ENCODE peak calls at places on chromosomes 3 and 15, in five cellular contexts. D is heart right ventricle; Q is fibroblast of lung; G is tibial artery; L is naive thymus-derived CD4-positive, alpha-beta T cell. Z is an unnamed sample.

GRCh38 chr15:59313703-59314332 is 58.9 kb downstream of the MYO1E start:
- DNase-seq in Q (peak; percentile 83), L (no peak), G (peak; percentile 91), D (peak; percentile 63), Z (peak; percentile 94)

GRCh38 chr3:185280572-185281365 is 26.9 kb upstream of the EHHADH start:
- DNase-seq in G (no peak), L (no peak), D (no peak), Q (peak; percentile 60), Z (no peak)

GRCh38 chr3:102060814-102061213 is 211.5 kb downstream of the NFKBIZ start:
- DNase-seq in Q (no peak), D (no peak), G (no peak), L (no peak), Z (no peak)

GRCh38 chr3:138188013-138188352 is 882 bp downstream of the ARMC8 start:
- DNase-seq in L (peak; percentile 19), G (peak; percentile 40), Q (peak; percentile 64), D (no peak), Z (no peak)

GRCh38 chr3:28502555-28502954 is 153.9 kb upstream of the AZI2 start:
- DNase-seq in G (no peak), Q (no peak), L (no peak), D (no peak), Z (no peak)

GRCh38 chr15:61084944-61085367 is 144.1 kb downstream of the RORA start:
- DNase-seq in L (no peak), Q (no peak), D (peak; percentile 15), G (no peak), Z (no peak)

GRCh38 chr15:28098766-28099554 is at the start of gene OCA2:
- DNase-seq in D (peak; percentile 70), L (peak; percentile 47), G (peak; percentile 48), Q (peak; percentile 50), Z (peak; percentile 61)

GRCh38 chr3:181691951-181692849 is 19.5 kb upstream of the SOX2 start:
- DNase-seq in G (no peak), D (no peak), L (no peak), Q (no peak), Z (no peak)

GRCh38 chr3:60598668-60599067 is 652.6 kb downstream of the FHIT start:
- DNase-seq in L (no peak), G (no peak), D (no peak), Q (no peak), Z (no peak)

GRCh38 chr3:127701281-127701792 is 28.6 kb downstream of the ABTB1 start:
- DNase-seq in G (no peak), Q (no peak), D (peak; percentile 68), L (no peak), Z (no peak)

GRCh38 chr3:194750409-194750808 is 64.7 kb downstream of the FAM43A start:
- DNase-seq in G (no peak), D (no peak), Q (no peak), L (no peak), Z (no peak)

GRCh38 chr3:178203650-178204049 is 332.6 kb upstream of the KCNMB2 start:
- DNase-seq in Q (no peak), G (no peak), L (no peak), D (no peak), Z (no peak)

GRCh38 chr3:98732239-98733054 is 30.7 kb upstream of the ST3GAL6 start:
- DNase-seq in D (peak; percentile 59), L (no peak), Q (peak; percentile 35), G (peak; percentile 53), Z (peak; percentile 61)

GRCh38 chr3:142026333-142026732 is 123.0 kb downstream of the TFDP2 start:
- DNase-seq in L (no peak), Q (no peak), D (no peak), G (no peak), Z (no peak)
- H3K4me1 ChIP-seq in L (no peaks in the 10 kb centered on the region), Q (no peaks in the 10 kb centered on the region), D (peaks cover 34% of the 10 kb centered on the region), G (peaks cover 4% of the 10 kb centered on the region), Z (no peaks in the 10 kb centered on the region)

DNA sequence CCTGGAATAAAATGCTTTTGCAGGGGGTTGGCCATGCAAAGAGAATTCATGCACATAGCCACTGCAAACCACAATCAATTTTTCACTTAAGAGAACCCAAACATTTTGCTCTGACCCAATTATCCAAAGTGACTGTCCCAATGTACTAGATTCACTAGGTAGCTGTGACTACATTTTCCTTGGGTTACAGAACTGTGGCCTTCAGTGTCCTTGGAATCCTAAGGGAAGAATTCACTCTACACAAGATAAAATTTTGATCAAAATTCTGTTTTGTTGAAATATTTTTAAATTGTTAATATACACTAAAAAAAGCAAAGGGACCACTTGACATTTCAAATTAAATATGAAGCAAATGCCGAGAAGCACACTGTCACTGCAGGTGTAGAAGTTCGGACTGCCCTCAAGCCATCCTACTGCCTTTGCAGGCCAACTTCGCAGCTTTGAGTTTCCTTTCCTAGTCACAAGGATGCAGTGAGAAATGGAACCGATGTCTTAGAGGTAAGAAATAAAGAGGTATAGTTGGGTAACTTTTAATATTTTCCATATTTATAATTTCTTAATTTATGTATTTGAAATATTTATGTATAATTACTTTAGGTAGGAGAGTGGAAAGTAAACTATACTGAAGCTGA is 526 bp upstream of the ASB14 start:
- DNase-seq in G (no peak), Q (no peak), D (no peak), L (no peak), Z (no peak)
- H3K4me3 ChIP-seq in G (no peak overlapping the region), Q (no peak overlapping the region), D (no peak overlapping the region), L (no peak overlapping the region), Z (no peak overlapping the region)

GRCh38 chr15:63538876-63539275 is 34.5 kb downstream of the USP3 start:
- DNase-seq in Q (no peak), L (no peak), G (no peak), D (no peak), Z (no peak)

GRCh38 chr15:63532307-63532744 is 27.9 kb downstream of the USP3 start:
- DNase-seq in L (no peak), G (no peak), D (no peak), Q (no peak), Z (no peak)

GRCh38 chr15:63539517-63539916 is 35.1 kb downstream of the USP3 start:
- DNase-seq in Q (no peak), D (no peak), L (no peak), G (peak; percentile 31), Z (peak; percentile 44)

GRCh38 chr15:63531586-63531985 is 27.2 kb downstream of the USP3 start:
- DNase-seq in G (no peak), Q (no peak), D (no peak), L (no peak), Z (no peak)

GRCh38 chr15:63535689-63536088 is 31.3 kb downstream of the USP3 start:
- DNase-seq in G (no peak), D (no peak), Q (no peak), L (no peak), Z (no peak)
- H3K4me1 ChIP-seq in G (no peaks in the 10 kb centered on the region), D (no peaks in the 10 kb centered on the region), Q (no peaks in the 10 kb centered on the region), L (peaks cover 19% of the 10 kb centered on the region), Z (no peaks in the 10 kb centered on the region)

DNA sequence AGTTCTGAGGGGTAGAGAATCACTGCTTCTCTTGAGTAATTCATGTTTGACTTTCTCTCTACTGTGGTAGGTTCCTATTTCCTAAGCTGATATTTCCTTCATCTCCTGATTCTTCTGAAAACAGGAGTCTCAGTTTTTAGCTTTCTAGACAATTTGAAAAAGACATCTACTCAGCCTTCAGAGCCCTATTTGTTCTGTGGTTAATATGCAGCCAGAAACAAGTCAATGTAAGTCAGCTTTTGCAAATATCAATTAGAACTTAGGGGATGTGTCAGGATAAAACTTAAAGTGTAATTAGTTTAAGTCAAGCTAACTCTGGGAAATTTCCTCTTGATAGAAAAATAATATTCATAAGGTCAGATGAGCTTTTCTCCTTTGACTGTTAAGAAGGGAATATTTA is 21.7 kb upstream of the HACD2 start:
- DNase-seq in L (no peak), D (no peak), Q (no peak), G (no peak), Z (no peak)
- H3K4me3 ChIP-seq in L (no peak overlapping the region), D (no peak overlapping the region), Q (no peak overlapping the region), G (no peak overlapping the region), Z (no peak overlapping the region)

DNA sequence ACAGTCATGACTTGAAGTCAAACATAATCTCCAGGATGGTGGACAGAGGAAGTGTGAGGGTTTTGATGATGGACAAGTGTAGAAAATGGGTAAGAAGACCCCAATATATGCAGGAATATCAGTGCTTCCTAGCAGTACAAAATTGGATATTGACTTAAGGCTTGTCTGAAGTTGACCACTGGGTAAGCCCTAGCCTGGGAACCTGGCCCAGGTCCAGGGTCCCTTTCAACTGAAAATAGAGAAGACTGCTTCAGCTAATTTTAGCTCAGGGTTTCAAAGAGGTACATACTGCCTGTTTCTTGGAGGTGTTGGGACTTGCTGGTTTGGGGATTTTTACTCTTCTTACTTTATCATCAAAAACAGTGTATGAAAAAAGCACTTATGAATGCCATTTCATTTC is 4.7 kb downstream of the NR1D2 start:
- DNase-seq in Q (no peak), D (peak; percentile 63), G (peak; percentile 43), L (no peak), Z (peak; percentile 62)
- H3K4me1 ChIP-seq in Q (peaks cover 14% of the 10 kb centered on the region), D (peaks cover 85% of the 10 kb centered on the region), G (peaks cover 56% of the 10 kb centered on the region), L (peaks cover 31% of the 10 kb centered on the region), Z (peaks cover 47% of the 10 kb centered on the region)

GRCh38 chr3:196695849-196696226 is 16.2 kb downstream of the CEP19 start:
- DNase-seq in Q (no peak), D (no peak), G (no peak), L (no peak), Z (no peak)
- H3K4me3 ChIP-seq in Q (no peak overlapping the region), D (no peak overlapping the region), G (no peak overlapping the region), L (no peak overlapping the region), Z (no peak overlapping the region)

GRCh38 chr3:9795212-9795611 is 2.3 kb downstream of the ARPC4 start:
- DNase-seq in Q (no peak), D (no peak), G (no peak), L (no peak), Z (no peak)
- H3K4me1 ChIP-seq in Q (peaks cover 3% of the 10 kb centered on the region), D (peaks cover 44% of the 10 kb centered on the region), G (peaks cover 31% of the 10 kb centered on the region), L (peaks cover 45% of the 10 kb centered on the region), Z (peaks cover 18% of the 10 kb centered on the region)